ENCODE peak calls at places on chromosomes 5 and 9, in six cellular contexts. One of them, this sample, is unnamed.
A peak's percentile ranks its signal among the peaks of the same experiment; 100 is the strongest.

GRCh38 chr9:34650816-34651215 is 1.2 kb upstream of the IL11RA start:
- DNase-seq in Peyer's patch: no peak
- DNase-seq in pancreas: no peak
- DNase-seq in stomach: no peak
- DNase-seq in IMR-90: peak; percentile 26
- DNase-seq in colonic mucosa: no peak
- DNase-seq in this sample: peak; percentile 53

GRCh38 chr5:131277875-131278795 is 14.3 kb downstream of the CDC42SE2 start:
- DNase-seq in Peyer's patch: no peak
- DNase-seq in colonic mucosa: no peak
- DNase-seq in pancreas: no peak
- DNase-seq in IMR-90: peak; percentile 24
- DNase-seq in stomach: no peak
- DNase-seq in this sample: no peak

GRCh38 chr5:175347931-175348330 is 96.1 kb downstream of the DRD1 start:
- DNase-seq in pancreas: no peak
- DNase-seq in Peyer's patch: no peak
- DNase-seq in IMR-90: no peak
- DNase-seq in colonic mucosa: no peak
- DNase-seq in stomach: no peak
- DNase-seq in this sample: no peak

GRCh38 chr5:157532022-157532421 is 43.6 kb downstream of the ADAM19 start:
- DNase-seq in colonic mucosa: no peak
- DNase-seq in pancreas: no peak
- DNase-seq in stomach: no peak
- DNase-seq in IMR-90: no peak
- DNase-seq in Peyer's patch: peak; percentile 24
- DNase-seq in this sample: no peak

GRCh38 chr9:22446950-22447606 is 454 bp downstream of the DMRTA1 start:
- DNase-seq in stomach: peak; percentile 69
- DNase-seq in pancreas: peak; percentile 69
- DNase-seq in Peyer's patch: peak; percentile 69
- DNase-seq in colonic mucosa: peak; percentile 71
- DNase-seq in IMR-90: peak; percentile 20
- DNase-seq in this sample: peak; percentile 70

GRCh38 chr5:126499742-126500396 is 76.7 kb downstream of the GRAMD2B start:
- DNase-seq in colonic mucosa: peak; percentile 26
- DNase-seq in stomach: no peak
- DNase-seq in IMR-90: no peak
- DNase-seq in pancreas: no peak
- DNase-seq in Peyer's patch: no peak
- DNase-seq in this sample: no peak

GRCh38 chr5:167346461-167346860 is 945.0 kb upstream of the WWC1 start:
- DNase-seq in Peyer's patch: no peak
- DNase-seq in stomach: no peak
- DNase-seq in colonic mucosa: no peak
- DNase-seq in IMR-90: no peak
- DNase-seq in pancreas: no peak
- DNase-seq in this sample: no peak

GRCh38 chr5:128539038-128539429 is 989 bp upstream of the FBN2 start:
- DNase-seq in Peyer's patch: no peak
- DNase-seq in colonic mucosa: no peak
- DNase-seq in stomach: no peak
- DNase-seq in IMR-90: no peak
- DNase-seq in pancreas: no peak
- DNase-seq in this sample: peak; percentile 16

GRCh38 chr9:22682536-22683392 is 236.1 kb downstream of the DMRTA1 start:
- DNase-seq in IMR-90: peak; percentile 89
- DNase-seq in Peyer's patch: no peak
- DNase-seq in pancreas: no peak
- DNase-seq in colonic mucosa: no peak
- DNase-seq in stomach: no peak
- DNase-seq in this sample: no peak

GRCh38 chr5:107519900-107520354 is 150.8 kb downstream of the EFNA5 start:
- DNase-seq in colonic mucosa: no peak
- DNase-seq in pancreas: no peak
- DNase-seq in stomach: no peak
- DNase-seq in Peyer's patch: no peak
- DNase-seq in IMR-90: peak; percentile 12
- DNase-seq in this sample: no peak

GRCh38 chr9:118222375-118222774 is 518.2 kb downstream of the TLR4 start:
- DNase-seq in stomach: no peak
- DNase-seq in Peyer's patch: no peak
- DNase-seq in IMR-90: no peak
- DNase-seq in colonic mucosa: no peak
- DNase-seq in pancreas: no peak
- DNase-seq in this sample: peak; percentile 21

GRCh38 chr9:98142925-98143481 is 24.0 kb upstream of the TRIM14 start:
- DNase-seq in IMR-90: no peak
- DNase-seq in stomach: no peak
- DNase-seq in colonic mucosa: no peak
- DNase-seq in Peyer's patch: peak; percentile 44
- DNase-seq in pancreas: no peak
- DNase-seq in this sample: no peak

GRCh38 chr9:19988281-19988680 is 199.4 kb upstream of the SLC24A2 start:
- DNase-seq in stomach: no peak
- DNase-seq in pancreas: no peak
- DNase-seq in Peyer's patch: no peak
- DNase-seq in colonic mucosa: no peak
- DNase-seq in IMR-90: no peak
- DNase-seq in this sample: no peak

GRCh38 chr5:16936150-16937022 is at the start of gene MYO10:
- DNase-seq in stomach: peak; percentile 87
- DNase-seq in pancreas: peak; percentile 82
- DNase-seq in Peyer's patch: peak; percentile 83
- DNase-seq in colonic mucosa: peak; percentile 91
- DNase-seq in IMR-90: peak; percentile 80
- DNase-seq in this sample: peak; percentile 91

GRCh38 chr5:93378073-93378472 is 202.9 kb downstream of the NR2F1-AS1 start:
- DNase-seq in pancreas: no peak
- DNase-seq in stomach: no peak
- DNase-seq in IMR-90: peak; percentile 95
- DNase-seq in Peyer's patch: no peak
- DNase-seq in colonic mucosa: no peak
- DNase-seq in this sample: no peak

GRCh38 chr5:4142842-4143241 is 547.2 kb downstream of the IRX1 start:
- DNase-seq in Peyer's patch: no peak
- DNase-seq in pancreas: no peak
- DNase-seq in stomach: no peak
- DNase-seq in IMR-90: no peak
- DNase-seq in colonic mucosa: no peak
- DNase-seq in this sample: no peak

GRCh38 chr9:37295796-37296195 is 126.7 kb upstream of the GRHPR start:
- DNase-seq in pancreas: no peak
- DNase-seq in IMR-90: no peak
- DNase-seq in stomach: no peak
- DNase-seq in Peyer's patch: no peak
- DNase-seq in colonic mucosa: no peak
- DNase-seq in this sample: no peak

GRCh38 chr5:66713998-66714397 is 117.8 kb downstream of the MAST4 start:
- DNase-seq in stomach: no peak
- DNase-seq in colonic mucosa: no peak
- DNase-seq in IMR-90: no peak
- DNase-seq in pancreas: no peak
- DNase-seq in Peyer's patch: no peak
- DNase-seq in this sample: no peak

GRCh38 chr5:175800656-175801081 is 70.7 kb upstream of the CPLX2 start:
- DNase-seq in stomach: no peak
- DNase-seq in colonic mucosa: no peak
- DNase-seq in pancreas: no peak
- DNase-seq in IMR-90: peak; percentile 45
- DNase-seq in Peyer's patch: no peak
- DNase-seq in this sample: no peak

GRCh38 chr5:151383011-151383410 is 35.7 kb upstream of the SLC36A2 start:
- DNase-seq in pancreas: no peak
- DNase-seq in IMR-90: no peak
- DNase-seq in colonic mucosa: no peak
- DNase-seq in stomach: no peak
- DNase-seq in Peyer's patch: no peak
- DNase-seq in this sample: no peak

GRCh38 chr5:149886060-149886459 is 58.5 kb downstream of the PDE6A start:
- DNase-seq in IMR-90: peak; percentile 21
- DNase-seq in stomach: no peak
- DNase-seq in Peyer's patch: no peak
- DNase-seq in colonic mucosa: peak; percentile 32
- DNase-seq in pancreas: no peak
- DNase-seq in this sample: no peak

GRCh38 chr5:140348104-140348503 is 1.7 kb upstream of the HBEGF start:
- DNase-seq in colonic mucosa: peak; percentile 72
- DNase-seq in pancreas: no peak
- DNase-seq in IMR-90: no peak
- DNase-seq in stomach: no peak
- DNase-seq in Peyer's patch: peak; percentile 83
- DNase-seq in this sample: no peak

GRCh38 chr5:152592416-152592815 is 187.3 kb upstream of the NMUR2 start:
- DNase-seq in pancreas: no peak
- DNase-seq in stomach: no peak
- DNase-seq in IMR-90: no peak
- DNase-seq in Peyer's patch: no peak
- DNase-seq in colonic mucosa: no peak
- DNase-seq in this sample: no peak

GRCh38 chr5:68456756-68457217 is 241.2 kb downstream of the PIK3R1 start:
- DNase-seq in Peyer's patch: peak; percentile 63
- DNase-seq in stomach: peak; percentile 78
- DNase-seq in IMR-90: peak; percentile 53
- DNase-seq in pancreas: peak; percentile 68
- DNase-seq in colonic mucosa: peak; percentile 57
- DNase-seq in this sample: peak; percentile 55

GRCh38 chr5:81820315-81820636 is 69.4 kb upstream of the SSBP2 start:
- DNase-seq in IMR-90: no peak
- DNase-seq in Peyer's patch: no peak
- DNase-seq in stomach: no peak
- DNase-seq in colonic mucosa: no peak
- DNase-seq in pancreas: no peak
- DNase-seq in this sample: no peak

GRCh38 chr5:387491-388265 is 55.3 kb upstream of the EXOC3 start:
- DNase-seq in colonic mucosa: peak; percentile 8
- DNase-seq in IMR-90: no peak
- DNase-seq in Peyer's patch: peak; percentile 17
- DNase-seq in stomach: no peak
- DNase-seq in pancreas: no peak
- DNase-seq in this sample: peak; percentile 3

GRCh38 chr5:41621420-41621819 is 111.0 kb upstream of the PLCXD3 start:
- DNase-seq in IMR-90: no peak
- DNase-seq in stomach: no peak
- DNase-seq in Peyer's patch: no peak
- DNase-seq in colonic mucosa: no peak
- DNase-seq in pancreas: no peak
- DNase-seq in this sample: no peak
- H3K4me1 ChIP-seq in IMR-90: no peaks in the 10 kb centered on the region
- H3K4me1 ChIP-seq in stomach: no peaks in the 10 kb centered on the region
- H3K4me1 ChIP-seq in Peyer's patch: no peaks in the 10 kb centered on the region
- H3K4me1 ChIP-seq in colonic mucosa: no peaks in the 10 kb centered on the region
- H3K4me1 ChIP-seq in pancreas: no peaks in the 10 kb centered on the region
- H3K4me1 ChIP-seq in this sample: no peaks in the 10 kb centered on the region

DNA sequence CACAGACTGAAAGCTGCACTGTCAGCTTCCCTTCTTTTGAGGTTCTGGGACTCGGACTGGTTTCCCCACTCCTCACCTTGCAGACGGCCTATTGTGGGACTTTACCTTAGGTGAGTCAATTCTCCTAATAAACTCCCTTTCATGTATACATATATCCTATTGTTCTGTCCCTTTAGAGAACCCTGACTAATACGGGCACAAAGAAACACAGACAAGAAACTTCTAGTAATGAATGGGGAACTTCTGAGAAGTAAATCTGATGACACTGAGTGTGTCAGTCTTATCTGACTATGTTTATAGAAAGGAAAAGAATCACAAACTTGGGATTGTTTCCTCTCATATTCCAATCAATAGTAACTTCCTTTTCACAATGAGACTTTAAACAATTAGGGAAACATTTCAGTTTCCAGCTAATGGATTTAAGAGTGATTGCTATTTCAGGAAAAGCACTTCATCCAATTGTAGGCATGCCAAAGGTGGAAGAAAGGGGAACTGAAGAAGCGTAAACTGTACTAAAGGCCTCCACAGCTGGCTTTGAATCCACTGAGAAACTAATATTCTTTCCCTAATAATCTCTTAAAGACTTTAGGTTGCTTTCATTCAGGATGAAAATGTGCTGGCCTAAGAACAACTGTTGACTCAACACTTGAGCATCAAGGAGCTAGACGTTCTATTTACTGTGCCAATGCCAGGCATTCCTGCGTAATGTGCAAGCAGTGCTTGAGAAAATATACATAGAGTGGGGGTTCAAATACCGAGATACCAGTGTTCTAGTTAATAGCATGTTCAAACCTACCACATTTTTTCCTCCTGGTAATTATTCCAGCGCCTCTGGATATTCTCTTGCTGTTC is 127.8 kb upstream of the PTGER4 start:
- DNase-seq in Peyer's patch: no peak
- DNase-seq in colonic mucosa: no peak
- DNase-seq in stomach: no peak
- DNase-seq in pancreas: no peak
- DNase-seq in IMR-90: peak; percentile 98
- DNase-seq in this sample: no peak
- H3K4me3 ChIP-seq in Peyer's patch: no peak overlapping the region
- H3K4me3 ChIP-seq in colonic mucosa: no peak overlapping the region
- H3K4me3 ChIP-seq in stomach: no peak overlapping the region
- H3K4me3 ChIP-seq in pancreas: no peak overlapping the region
- H3K4me3 ChIP-seq in IMR-90: no peak overlapping the region
- H3K4me3 ChIP-seq in this sample: no peak overlapping the region

DNA sequence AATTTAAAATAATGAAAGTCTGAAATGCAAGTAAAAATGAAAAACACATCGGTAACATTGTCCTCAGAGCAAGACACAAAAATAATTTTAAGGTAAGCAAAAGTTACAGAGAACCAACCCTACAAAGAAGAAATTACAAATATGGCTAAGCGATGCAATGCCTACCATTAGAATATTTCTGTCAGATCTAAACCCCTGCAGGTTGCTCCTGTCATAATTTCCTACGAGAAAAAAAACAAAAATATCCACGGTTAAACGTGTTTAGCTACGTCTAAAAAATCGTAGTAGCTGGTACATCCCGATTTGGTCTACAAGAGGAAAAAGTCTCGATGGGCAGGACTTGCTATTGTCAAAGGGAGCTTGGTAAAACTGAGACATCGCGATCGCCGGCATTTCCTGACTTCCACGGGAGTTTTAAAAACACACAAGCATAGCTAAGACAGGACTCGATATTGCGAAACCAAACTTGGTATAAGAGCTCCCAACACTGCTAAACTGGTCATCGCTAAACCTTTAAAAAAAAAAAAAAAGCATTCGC is 1.1 kb upstream of the ANXA2R start:
- DNase-seq in Peyer's patch: peak; percentile 68
- DNase-seq in stomach: no peak
- DNase-seq in pancreas: no peak
- DNase-seq in colonic mucosa: peak; percentile 40
- DNase-seq in IMR-90: no peak
- DNase-seq in this sample: no peak
- TF ChIP-seq CTCF in Peyer's patch: peak; percentile 2
- TF ChIP-seq CTCF in stomach: no peak
- TF ChIP-seq CTCF in pancreas: no peak
- TF ChIP-seq CTCF in colonic mucosa: no peak
- TF ChIP-seq CTCF in IMR-90: no peak
- TF ChIP-seq CTCF in this sample: no peak

DNA sequence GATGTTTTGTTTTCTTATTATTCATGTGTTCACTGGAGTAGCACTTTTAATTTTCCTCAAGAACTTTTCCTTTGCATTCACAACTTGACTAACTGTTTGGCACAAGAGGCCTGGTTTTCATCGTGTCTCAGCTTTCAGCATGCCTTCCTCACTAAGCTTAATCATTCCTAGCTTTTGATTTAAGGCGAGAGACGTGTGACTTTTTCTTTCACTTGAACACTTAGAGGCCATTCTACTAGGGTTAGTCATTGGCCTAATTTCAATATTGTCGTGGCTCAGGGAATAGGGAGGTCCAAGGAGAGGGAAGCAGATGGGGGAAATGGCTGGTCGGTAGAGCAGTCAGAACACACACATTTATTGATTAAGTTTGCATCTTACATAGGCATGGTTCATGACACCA is 94.0 kb downstream of the ZNF462 start:
- DNase-seq in Peyer's patch: no peak
- DNase-seq in colonic mucosa: no peak
- DNase-seq in pancreas: no peak
- DNase-seq in IMR-90: peak; percentile 38
- DNase-seq in stomach: no peak
- DNase-seq in this sample: no peak
- H3K4me1 ChIP-seq in Peyer's patch: no peaks in the 10 kb centered on the region
- H3K4me1 ChIP-seq in colonic mucosa: no peaks in the 10 kb centered on the region
- H3K4me1 ChIP-seq in pancreas: no peaks in the 10 kb centered on the region
- H3K4me1 ChIP-seq in IMR-90: peaks cover 3% of the 10 kb centered on the region
- H3K4me1 ChIP-seq in stomach: no peaks in the 10 kb centered on the region
- H3K4me1 ChIP-seq in this sample: no peaks in the 10 kb centered on the region

This sample was measured in testis.